ENCODE peak calls at places on chromosomes 13 and 19, in six cellular contexts. F, W, N, A, H and O are unnamed samples.
A peak's percentile ranks its signal among the peaks of the same experiment; 100 is the strongest.

GRCh38 chr19:13917888-13918406 is 11.9 kb downstream of the CC2D1A start:
- DNase-seq in F (no peak), W (no peak), N (no peak), A (no peak), H (peak; percentile 66), O (no peak)

GRCh38 chr13:46172531-46172991 is 9.4 kb downstream of the LCP1 start:
- DNase-seq in F (no peak), W (no peak), N (no peak), A (no peak), H (no peak), O (no peak)

GRCh38 chr13:20428666-20429644 is 96.7 kb downstream of the CRYL1 start:
- DNase-seq in F (no peak), W (no peak), N (no peak), A (no peak), H (no peak), O (no peak)

GRCh38 chr13:77386880-77387606 is 60.1 kb upstream of the MYCBP2 start:
- DNase-seq in F (no peak), W (no peak), N (no peak), A (no peak), H (no peak), O (no peak)

GRCh38 chr13:110989331-110989730 is 74.5 kb upstream of the ANKRD10 start:
- DNase-seq in F (no peak), W (no peak), N (no peak), A (no peak), H (no peak), O (peak; percentile 11)

GRCh38 chr13:52010890-52011689 is at the start of gene ATP7B:
- DNase-seq in F (peak; percentile 21), W (no peak), N (no peak), A (peak; percentile 31), H (no peak), O (peak; percentile 53)

GRCh38 chr13:63279136-63279535 is 1863.5 kb upstream of the PCDH20 start:
- DNase-seq in F (no peak), W (no peak), N (no peak), A (no peak), H (no peak), O (no peak)

GRCh38 chr19:51407631-51408131 is 9.8 kb downstream of the SIGLEC10 start:
- DNase-seq in F (no peak), W (no peak), N (no peak), A (peak; percentile 56), H (peak; percentile 40), O (no peak)

GRCh38 chr13:44576396-44577235 is 486 bp upstream of the TSC22D1 start:
- DNase-seq in F (peak; percentile 45), W (no peak), N (no peak), A (no peak), H (peak; percentile 34), O (no peak)

GRCh38 chr13:50990540-50991506 is 81.2 kb downstream of the RNASEH2B start:
- DNase-seq in F (peak; percentile 46), W (no peak), N (peak; percentile 83), A (no peak), H (no peak), O (peak; percentile 32)
- H3K4me3 ChIP-seq in F (no peak overlapping the region), W (no peak overlapping the region), N (no peak overlapping the region), A (no peak overlapping the region), H (no peak overlapping the region), O (peak overlapping the region; percentile 20)

DNA sequence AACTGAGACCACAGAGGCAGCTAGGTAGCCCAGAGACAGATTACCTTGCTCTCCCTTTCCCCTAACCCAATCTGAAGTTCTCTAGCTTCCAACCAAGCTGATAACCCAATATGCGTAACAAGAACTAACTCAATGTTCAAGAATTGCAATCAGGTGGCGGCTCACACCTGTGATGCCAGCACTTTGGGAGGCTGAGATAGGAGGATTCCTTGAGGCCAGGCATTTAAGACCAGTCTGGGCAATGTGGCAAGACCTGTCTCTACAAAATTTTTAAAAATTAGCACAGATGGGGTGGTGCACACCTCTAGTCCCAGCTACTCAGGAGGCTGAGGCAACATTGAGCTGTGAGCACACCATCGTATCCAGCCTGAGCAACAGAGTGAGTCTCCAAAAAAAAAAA is 86.7 kb upstream of the IPO5 start:
- DNase-seq in F (no peak), W (no peak), N (no peak), A (no peak), H (no peak), O (no peak)
- H3K9me3 ChIP-seq in F (no peaks in the 10 kb centered on the region), W (no peaks in the 10 kb centered on the region), N (no peaks in the 10 kb centered on the region), A (no peaks in the 10 kb centered on the region), H (peaks cover 7% of the 10 kb centered on the region), O (no peaks in the 10 kb centered on the region)

GRCh38 chr19:56837492-56837891 is 3.0 kb downstream of the PEG3 start:
- DNase-seq in F (peak; percentile 80), W (peak; percentile 88), N (no peak), A (no peak), H (peak; percentile 31), O (peak; percentile 77)
- H3K4me3 ChIP-seq in F (no peak overlapping the region), W (peak overlapping the region; percentile 66), N (no peak overlapping the region), A (no peak overlapping the region), H (peak overlapping the region; percentile 35), O (peak overlapping the region; percentile 79)

GRCh38 chr19:12526542-12526941 is 24.7 kb downstream of the ZNF564 start:
- DNase-seq in F (no peak), W (no peak), N (no peak), A (no peak), H (no peak), O (no peak)
- H3K9me3 ChIP-seq in F (peaks cover 96% of the 10 kb centered on the region), W (peaks cover 92% of the 10 kb centered on the region), N (peaks cover 65% of the 10 kb centered on the region), A (peaks cover 98% of the 10 kb centered on the region), H (peaks cover 97% of the 10 kb centered on the region), O (peaks cover 67% of the 10 kb centered on the region)

GRCh38 chr19:35715355-35715809 is 2.4 kb upstream of the KMT2B start:
- DNase-seq in F (no peak), W (no peak), N (no peak), A (no peak), H (no peak), O (no peak)
- H3K4me3 ChIP-seq in F (no peak overlapping the region), W (peak overlapping the region; percentile 99), N (peak overlapping the region; percentile 55), A (peak overlapping the region; percentile 87), H (peak overlapping the region; percentile 93), O (no peak overlapping the region)

DNA sequence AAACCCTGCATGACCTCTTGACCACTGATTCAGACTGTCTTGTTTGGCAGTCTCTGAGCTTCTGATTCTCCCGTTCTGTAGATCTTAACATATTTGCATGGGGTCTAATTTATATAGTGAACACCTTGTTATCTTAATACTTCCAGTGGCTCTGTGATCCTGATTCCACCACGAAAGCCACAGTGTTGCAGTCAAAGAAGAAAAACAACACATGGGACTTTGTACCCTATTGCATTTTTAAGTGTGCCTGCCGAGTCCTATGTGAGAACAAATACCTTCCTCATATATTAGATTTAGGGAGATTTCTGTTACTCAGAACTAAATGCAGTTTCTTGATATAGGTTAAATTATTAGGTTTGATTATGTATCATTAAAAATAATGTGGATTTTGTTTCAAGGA is 12.3 kb upstream of the ZNF556 start:
- DNase-seq in F (no peak), W (no peak), N (no peak), A (no peak), H (no peak), O (no peak)
- H3K9me3 ChIP-seq in F (peaks cover 53% of the 10 kb centered on the region), W (peaks cover 80% of the 10 kb centered on the region), N (peaks cover 54% of the 10 kb centered on the region), A (peaks cover 75% of the 10 kb centered on the region), H (peaks cover 79% of the 10 kb centered on the region), O (peaks cover 45% of the 10 kb centered on the region)